ENCODE peak calls at places on chromosomes 6 and 20, in nine cellular contexts. O, E, Y, S, T, R, Q, X and P are unnamed samples.

GRCh38 chr6:45209762-45210161 is 118.4 kb upstream of the RUNX2 start:
- DNase-seq in E (no peak), Y (no peak), O (no peak), R (no peak), S (peak; percentile 9), T (no peak), X (no peak), Q (no peak), P (no peak)

GRCh38 chr6:7914991-7915789 is 4.6 kb upstream of the TXNDC5 start:
- DNase-seq in E (no peak), Q (no peak), R (no peak), T (peak; percentile 15), O (no peak), X (no peak), S (no peak), Y (peak; percentile 75), P (no peak)

GRCh38 chr6:7389162-7389450 is 436 bp downstream of the CAGE1 start:
- DNase-seq in X (no peak), R (peak; percentile 44), O (no peak), T (peak; percentile 73), S (peak; percentile 58), E (no peak), Q (no peak), Y (no peak), P (no peak)

GRCh38 chr6:20790032-20790791 is 256.0 kb downstream of the CDKAL1 start:
- DNase-seq in X (no peak), R (no peak), Q (no peak), T (peak; percentile 52), S (no peak), E (no peak), Y (no peak), O (no peak), P (no peak)

GRCh38 chr6:46103437-46103836 is 26.4 kb upstream of the ENPP4 start:
- DNase-seq in Y (no peak), T (no peak), S (peak; percentile 16), X (no peak), O (no peak), E (no peak), R (no peak), Q (no peak), P (peak; percentile 9)

GRCh38 chr6:27495386-27496135 is 22.7 kb upstream of the ZNF184 start:
- DNase-seq in T (peak; percentile 92), Q (peak; percentile 38), E (peak; percentile 90), R (peak; percentile 70), O (peak; percentile 79), X (peak; percentile 26), S (peak; percentile 41), Y (no peak), P (peak; percentile 82)

GRCh38 chr6:80502871-80503270 is 396.4 kb downstream of the BCKDHB start:
- DNase-seq in T (no peak), E (no peak), O (no peak), R (no peak), X (no peak), Y (no peak), S (no peak), Q (no peak), P (no peak)

GRCh38 chr6:30877419-30878262 is 6.7 kb upstream of the DDR1 start:
- DNase-seq in S (peak; percentile 94), O (peak; percentile 97), T (peak; percentile 83), R (peak; percentile 76), E (peak; percentile 87), Y (peak; percentile 90), X (peak; percentile 97), Q (peak; percentile 80), P (peak; percentile 97)

GRCh38 chr6:14010275-14010674 is 85.5 kb downstream of the RNF182 start:
- DNase-seq in X (no peak), Y (no peak), Q (no peak), O (no peak), E (no peak), S (peak; percentile 32), R (no peak), T (no peak), P (no peak)

GRCh38 chr6:144543006-144543871 is 258.1 kb downstream of the UTRN start:
- DNase-seq in R (no peak), Y (no peak), S (peak; percentile 80), O (no peak), Q (no peak), T (peak; percentile 65), E (peak; percentile 11), X (no peak), P (peak; percentile 18)

GRCh38 chr20:35981969-35982368 is 13.6 kb downstream of the CNBD2 start:
- DNase-seq in X (no peak), O (no peak), R (no peak), E (no peak), S (no peak), Y (no peak), Q (no peak), T (no peak), P (no peak)

GRCh38 chr6:89611666-89612065 is 26.9 kb downstream of the LYRM2 start:
- DNase-seq in X (no peak), R (no peak), O (no peak), T (peak; percentile 60), Q (no peak), E (no peak), Y (no peak), S (no peak), P (no peak)

GRCh38 chr20:20663841-20664240 is 48.6 kb downstream of the RALGAPA2 start:
- DNase-seq in R (no peak), Q (no peak), Y (no peak), E (no peak), O (no peak), S (no peak), X (no peak), T (peak; percentile 11), P (no peak)

DNA sequence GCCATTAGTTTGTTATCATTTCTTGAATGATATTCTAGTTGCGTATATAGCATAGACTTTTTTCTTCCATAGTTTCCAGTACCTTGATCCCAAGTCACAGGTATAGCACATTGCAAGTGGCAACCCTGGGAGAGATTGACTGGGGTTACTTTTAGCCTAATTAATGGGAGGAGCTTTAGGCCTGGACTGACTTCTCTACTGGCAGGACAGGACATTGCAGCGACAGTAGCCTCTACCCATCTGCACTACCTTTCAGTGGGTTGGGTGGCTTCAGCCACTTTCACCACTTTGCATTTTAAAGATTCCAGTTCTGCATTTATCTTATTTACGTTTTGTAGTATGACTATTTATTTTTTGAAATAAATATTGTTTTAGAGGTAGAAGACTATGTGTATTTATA is 320.3 kb downstream of the RIMS1 start:
- DNase-seq in X (no peak), Y (no peak), S (no peak), O (no peak), E (no peak), T (no peak), Q (no peak), R (no peak), P (no peak)
- TF ChIP-seq CTCF in X (no peak), Y (no peak), S (no peak), O (no peak), E (no peak), T (no peak), Q (no peak), R (no peak), P (no peak)

GRCh38 chr6:38739532-38739931 is 24.4 kb downstream of the DNAH8 start:
- DNase-seq in S (peak; percentile 32), T (no peak), R (no peak), Y (no peak), O (no peak), E (no peak), Q (no peak), X (no peak), P (no peak)
- TF ChIP-seq CTCF in S (peak; percentile 63), T (peak; percentile 16), R (peak; percentile 19), Y (peak; percentile 10), O (no peak), E (peak; percentile 36), Q (no peak), X (no peak), P (peak; percentile 52)

GRCh38 chr6:99330159-99330558 is 19.3 kb downstream of the FAXC start:
- DNase-seq in O (no peak), X (peak; percentile 73), Q (peak; percentile 73), S (peak; percentile 73), Y (no peak), E (peak; percentile 83), R (peak; percentile 62), T (peak; percentile 57), P (peak; percentile 52)
- TF ChIP-seq CTCF in O (peak; percentile 31), X (peak; percentile 46), Q (peak; percentile 73), S (peak; percentile 83), Y (peak; percentile 58), E (peak; percentile 80), R (peak; percentile 61), T (peak; percentile 90), P (peak; percentile 66)

DNA sequence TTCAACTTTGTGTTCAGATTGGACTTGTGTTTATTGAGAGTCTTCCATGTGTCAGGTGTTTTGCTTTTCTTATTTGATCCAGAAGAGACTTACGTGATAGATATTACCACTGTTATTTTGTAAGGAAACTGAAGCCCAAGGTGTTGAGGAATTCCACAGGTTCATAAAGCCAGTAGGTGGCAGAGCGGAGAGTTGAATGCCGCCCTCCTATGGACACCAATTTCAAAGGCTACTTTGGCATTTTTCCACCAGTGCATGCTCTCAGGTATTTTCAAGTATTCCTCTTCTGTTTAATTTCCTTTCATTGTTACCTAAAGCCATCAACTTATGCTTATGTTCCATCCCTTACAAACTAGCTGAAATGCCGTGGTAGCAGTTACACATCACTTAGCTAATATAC is 14.0 kb upstream of the COL10A1 start:
- DNase-seq in E (no peak), S (peak; percentile 45), Y (no peak), R (no peak), Q (no peak), T (no peak), O (no peak), X (peak; percentile 4), P (peak; percentile 22)
- TF ChIP-seq CTCF in E (no peak), S (peak; percentile 60), Y (no peak), R (peak; percentile 15), Q (no peak), T (no peak), O (no peak), X (no peak), P (no peak)

GRCh38 chr6:131116755-131117360 is 18.4 kb upstream of the AKAP7 start:
- DNase-seq in Y (no peak), R (peak; percentile 29), X (peak; percentile 61), Q (peak; percentile 36), S (peak; percentile 76), E (no peak), T (peak; percentile 44), O (no peak), P (peak; percentile 58)
- TF ChIP-seq CTCF in Y (peak; percentile 68), R (peak; percentile 63), X (no peak), Q (peak; percentile 39), S (peak; percentile 67), E (peak; percentile 72), T (peak; percentile 34), O (peak; percentile 41), P (peak; percentile 40)

DNA sequence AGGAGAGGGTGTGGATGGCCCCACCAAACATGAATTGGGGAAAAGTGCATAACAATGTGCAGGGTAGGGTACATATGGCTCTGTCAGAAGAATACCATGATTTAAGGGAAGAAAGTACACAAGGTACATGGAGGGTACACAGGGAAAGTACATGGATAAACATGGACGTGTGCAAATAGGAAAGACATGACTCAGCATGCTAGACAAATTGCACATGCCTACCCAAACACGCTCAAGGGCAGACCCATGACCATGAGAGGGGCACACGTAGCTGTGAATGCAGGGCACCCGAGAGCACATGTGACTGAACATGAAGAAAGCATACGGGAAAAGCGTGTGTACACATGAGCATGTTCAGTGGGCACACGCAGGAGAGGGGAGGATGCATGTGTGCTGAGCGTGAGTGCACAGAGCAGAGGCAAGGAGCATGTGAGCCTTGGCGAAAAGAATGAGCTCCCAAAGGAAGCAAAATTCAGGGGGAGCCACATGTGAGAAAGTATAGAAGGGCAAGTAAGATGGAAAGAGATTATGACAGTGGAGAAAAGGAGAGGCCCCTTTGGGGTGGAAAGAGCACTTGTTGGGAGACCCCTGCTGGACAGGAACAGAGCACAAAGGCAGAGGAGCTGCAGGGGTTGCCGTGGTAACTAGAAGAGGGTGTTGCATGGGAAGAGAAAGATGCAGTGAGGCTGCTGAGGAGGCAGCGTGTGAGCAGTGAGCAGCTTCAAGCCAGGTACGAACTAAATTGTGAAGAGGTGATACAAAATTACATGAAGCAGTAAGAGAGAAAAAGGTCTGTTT is 17.8 kb downstream of the OR2H2 start:
- DNase-seq in T (peak; percentile 16), X (no peak), S (peak; percentile 23), Y (no peak), Q (no peak), E (peak; percentile 16), O (no peak), R (peak; percentile 20), P (peak; percentile 42)
- TF ChIP-seq CTCF in T (no peak), X (no peak), S (peak; percentile 47), Y (no peak), Q (peak; percentile 19), E (no peak), O (no peak), R (peak; percentile 11), P (peak; percentile 19)